ENCODE peak calls at places on chromosomes 6 and 20, in ten cellular contexts. Z is left ventricle myocardium inferior; M is body of pancreas; N is PC-3; Y is SJSA1; I is fibroblast of lung; R is stomach; V is left lung; P is Peyer's patch; D is CD8-positive, alpha-beta memory T cell. B is an unnamed sample.

GRCh38 chr6:37311666-37312473 is 41.9 kb upstream of the RNF8 start:
- DNase-seq in P (no peak), V (no peak), Z (no peak), M (no peak), R (no peak), N (no peak), I (peak; percentile 5), D (no peak), Y (peak; percentile 11), B (no peak)

GRCh38 chr6:112215901-112216300 is 38.5 kb downstream of the LAMA4 start:
- DNase-seq in Z (no peak), P (no peak), I (no peak), R (no peak), N (no peak), V (peak; percentile 25), M (no peak), Y (no peak), D (no peak), B (no peak)

GRCh38 chr6:73180076-73180717 is 45.1 kb downstream of the KHDC1L start:
- DNase-seq in V (no peak), D (no peak), R (no peak), I (no peak), Y (no peak), M (no peak), N (peak; percentile 1), P (no peak), Z (no peak), B (no peak)

GRCh38 chr6:84103029-84103428 is 69.5 kb downstream of the MRAP2 start:
- DNase-seq in I (no peak), P (no peak), N (no peak), Z (no peak), M (no peak), Y (no peak), R (no peak), V (no peak), D (no peak), B (no peak)

GRCh38 chr20:33282991-33283555 is at the start of gene BPIFB1:
- DNase-seq in Y (no peak), D (no peak), I (no peak), Z (no peak), P (no peak), V (no peak), R (peak; percentile 33), N (peak; percentile 49), M (no peak), B (no peak)

GRCh38 chr20:15760217-15760567 is 813.1 kb downstream of the KIF16B start:
- DNase-seq in I (no peak), D (no peak), Y (no peak), P (no peak), R (no peak), Z (no peak), M (no peak), N (no peak), V (no peak), B (no peak)

GRCh38 chr6:90351696-90352095 is 55.1 kb upstream of the BACH2 start:
- DNase-seq in N (no peak), I (peak; percentile 84), Z (no peak), D (no peak), M (no peak), P (no peak), R (no peak), Y (peak; percentile 47), V (no peak), B (no peak)

GRCh38 chr20:8722277-8722928 is 346.5 kb upstream of the PLCB4 start:
- DNase-seq in I (peak; percentile 81), P (no peak), R (no peak), M (peak; percentile 65), D (peak; percentile 35), Y (peak; percentile 52), Z (no peak), N (peak; percentile 88), V (no peak), B (peak; percentile 51)

GRCh38 chr6:75458895-75459294 is 34.7 kb downstream of the FILIP1 start:
- DNase-seq in V (no peak), Z (no peak), D (no peak), P (no peak), R (no peak), N (no peak), M (peak; percentile 5), Y (no peak), I (peak; percentile 90), B (no peak)

GRCh38 chr6:63460971-63461370 is 111.3 kb upstream of the LOC128125822 start:
- DNase-seq in V (no peak), M (no peak), N (no peak), D (no peak), I (no peak), Z (no peak), Y (no peak), R (no peak), P (no peak), B (no peak)

GRCh38 chr6:63467247-63467954 is 104.9 kb upstream of the LOC128125822 start:
- DNase-seq in D (no peak), M (no peak), Y (no peak), V (no peak), N (no peak), P (no peak), Z (no peak), I (no peak), R (no peak), B (no peak)

GRCh38 chr6:63465750-63466149 is 106.5 kb upstream of the LOC128125822 start:
- DNase-seq in D (no peak), M (no peak), P (no peak), R (no peak), I (no peak), Z (no peak), V (no peak), N (peak; percentile 4), Y (no peak), B (no peak)

GRCh38 chr6:63464060-63464459 is 108.2 kb upstream of the LOC128125822 start:
- DNase-seq in D (no peak), V (no peak), Y (no peak), Z (no peak), I (no peak), R (no peak), M (no peak), P (no peak), N (no peak), B (no peak)

DNA sequence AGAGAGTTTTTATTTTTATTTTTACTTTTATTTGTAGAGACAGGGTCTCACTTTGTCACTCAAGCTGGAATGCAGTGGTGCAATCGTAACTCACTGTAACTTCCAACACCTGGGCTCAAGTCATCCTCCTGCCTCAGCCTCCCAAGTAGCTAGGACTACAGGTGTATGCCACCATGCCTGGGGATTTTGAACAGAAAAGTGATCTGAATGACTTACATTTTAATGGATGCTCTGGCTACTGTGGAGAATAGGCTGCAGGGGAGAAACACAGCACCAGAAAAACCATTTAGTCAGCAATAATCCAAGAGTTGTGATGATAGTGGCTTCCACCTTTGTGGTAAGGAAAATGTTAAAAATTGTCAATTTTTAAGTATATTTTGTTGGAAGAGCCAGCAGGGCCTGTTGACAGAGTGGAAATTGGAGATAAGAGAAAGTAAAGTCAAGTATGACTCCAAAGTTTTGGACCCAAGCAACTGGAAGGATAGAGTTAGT is 106.0 kb upstream of the LOC128125822 start:
- DNase-seq in D (no peak), P (no peak), V (no peak), Z (no peak), R (no peak), N (no peak), M (no peak), I (no peak), Y (no peak), B (no peak)
- H3K4me3 ChIP-seq in D (no peak overlapping the region), P (no peak overlapping the region), V (no peak overlapping the region), Z (no peak overlapping the region), R (no peak overlapping the region), N (no peak overlapping the region), M (no peak overlapping the region), I (no peak overlapping the region), Y (no peak overlapping the region), B (no peak overlapping the region)

GRCh38 chr6:151762817-151763216 is 44.7 kb upstream of the ESR1 start:
- DNase-seq in N (no peak), P (no peak), R (no peak), Z (no peak), D (no peak), I (no peak), V (no peak), M (no peak), Y (no peak), B (no peak)
- H3K4me3 ChIP-seq in N (peak overlapping the region; percentile 66), P (no peak overlapping the region), R (no peak overlapping the region), Z (peak overlapping the region; percentile 57), D (no peak overlapping the region), I (no peak overlapping the region), V (no peak overlapping the region), M (no peak overlapping the region), Y (no peak overlapping the region), B (no peak overlapping the region)

GRCh38 chr6:71405416-71405815 is 116.8 kb downstream of the OGFRL1 start:
- DNase-seq in D (no peak), Y (peak; percentile 28), V (no peak), P (no peak), I (no peak), R (no peak), N (no peak), M (no peak), Z (no peak), B (no peak)

GRCh38 chr6:71404967-71405278 is 116.3 kb downstream of the OGFRL1 start:
- DNase-seq in Z (no peak), P (no peak), M (no peak), V (no peak), I (no peak), N (no peak), D (no peak), R (no peak), Y (no peak), B (no peak)

GRCh38 chr6:71402101-71402500 is 113.5 kb downstream of the OGFRL1 start:
- DNase-seq in I (no peak), N (no peak), R (no peak), Y (no peak), Z (no peak), M (no peak), V (no peak), P (no peak), D (no peak), B (no peak)

GRCh38 chr6:71403422-71404134 is 115.0 kb downstream of the OGFRL1 start:
- DNase-seq in N (peak; percentile 38), I (peak; percentile 38), V (no peak), Y (peak; percentile 40), D (no peak), P (no peak), Z (no peak), M (no peak), R (no peak), B (no peak)

GRCh38 chr6:71404145-71404966 is 115.7 kb downstream of the OGFRL1 start:
- DNase-seq in P (no peak), Z (no peak), Y (peak; percentile 82), V (no peak), I (peak; percentile 64), N (peak; percentile 86), D (no peak), R (no peak), M (peak; percentile 18), B (peak; percentile 84)
- H3K4me3 ChIP-seq in P (no peak overlapping the region), Z (peak overlapping the region; percentile 38), Y (peak overlapping the region; percentile 3), V (no peak overlapping the region), I (peak overlapping the region; percentile 21), N (peak overlapping the region; percentile 34), D (no peak overlapping the region), R (no peak overlapping the region), M (no peak overlapping the region), B (peak overlapping the region; percentile 49)

DNA sequence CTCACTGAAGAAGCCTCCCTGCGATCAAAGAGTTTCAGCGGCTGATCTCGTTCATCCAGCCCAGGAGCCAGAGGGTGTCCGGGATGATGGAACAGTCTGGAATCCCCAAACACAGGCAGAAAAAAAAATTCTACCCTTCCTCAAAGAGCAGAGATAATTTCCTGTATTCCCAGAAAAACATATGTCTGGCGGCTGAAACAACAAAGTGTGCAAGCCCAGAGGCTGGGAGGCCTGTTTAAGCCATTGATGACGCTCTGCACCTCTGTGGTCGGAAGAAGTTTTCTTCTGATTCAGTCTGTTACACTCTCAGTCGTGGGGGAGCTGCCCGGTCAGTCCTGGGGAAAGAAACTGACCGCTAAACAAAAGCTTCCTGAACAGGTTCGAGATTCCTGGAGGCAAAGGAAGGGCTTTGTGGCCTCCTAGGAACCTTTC is 37.0 kb downstream of the TFEB start:
- DNase-seq in I (peak; percentile 77), V (no peak), Z (no peak), N (no peak), R (no peak), Y (peak; percentile 70), P (no peak), M (no peak), D (no peak), B (no peak)
- H3K4me3 ChIP-seq in I (no peak overlapping the region), V (no peak overlapping the region), Z (no peak overlapping the region), N (no peak overlapping the region), R (no peak overlapping the region), Y (no peak overlapping the region), P (no peak overlapping the region), M (no peak overlapping the region), D (no peak overlapping the region), B (no peak overlapping the region)